ENCODE peak calls at places on chromosome 10, in eight cellular contexts. One of them, this sample, is unnamed. For H3K4me1, the result is how much of the 10 kb centered on the place peaks cover.

GRCh38 chr10:24920907-24921881 is 31.2 kb downstream of the PRTFDC1 start:
- DNase-seq in fibroblast of lung: peak
- DNase-seq in suprapubic skin: no peak
- DNase-seq in thyroid gland: peak
- DNase-seq in mucosa of descending colon: no peak
- DNase-seq in heart right ventricle: peak
- DNase-seq in PC-3: peak
- DNase-seq in heart left ventricle: peak
- DNase-seq in this sample: peak

GRCh38 chr10:67612577-67613537 is 83.1 kb downstream of the CTNNA3 start:
- DNase-seq in mucosa of descending colon: no peak
- DNase-seq in thyroid gland: no peak
- DNase-seq in heart left ventricle: no peak
- DNase-seq in heart right ventricle: no peak
- DNase-seq in fibroblast of lung: peak
- DNase-seq in suprapubic skin: no peak
- DNase-seq in PC-3: peak
- DNase-seq in this sample: no peak

GRCh38 chr10:79383974-79384606 is 36.8 kb downstream of the PPIF start:
- DNase-seq in PC-3: no peak
- DNase-seq in suprapubic skin: peak
- DNase-seq in heart right ventricle: no peak
- DNase-seq in mucosa of descending colon: no peak
- DNase-seq in fibroblast of lung: no peak
- DNase-seq in thyroid gland: no peak
- DNase-seq in heart left ventricle: peak
- DNase-seq in this sample: peak

GRCh38 chr10:91409869-91410637 is at the start of gene HECTD2:
- DNase-seq in thyroid gland: peak
- DNase-seq in suprapubic skin: peak
- DNase-seq in mucosa of descending colon: peak
- DNase-seq in heart right ventricle: peak
- DNase-seq in PC-3: peak
- DNase-seq in fibroblast of lung: peak
- DNase-seq in heart left ventricle: peak
- DNase-seq in this sample: no peak

GRCh38 chr10:29191674-29192073 is 97.2 kb upstream of the LYZL1 start:
- DNase-seq in mucosa of descending colon: no peak
- DNase-seq in PC-3: peak
- DNase-seq in suprapubic skin: no peak
- DNase-seq in heart left ventricle: no peak
- DNase-seq in thyroid gland: no peak
- DNase-seq in heart right ventricle: no peak
- DNase-seq in fibroblast of lung: no peak
- DNase-seq in this sample: no peak

GRCh38 chr10:86305521-86305920 is 61.1 kb downstream of the GRID1 start:
- DNase-seq in PC-3: no peak
- DNase-seq in heart left ventricle: no peak
- DNase-seq in suprapubic skin: peak
- DNase-seq in thyroid gland: no peak
- DNase-seq in mucosa of descending colon: no peak
- DNase-seq in heart right ventricle: no peak
- DNase-seq in fibroblast of lung: no peak
- DNase-seq in this sample: peak

GRCh38 chr10:86287966-86288579 is 78.5 kb downstream of the GRID1 start:
- DNase-seq in heart right ventricle: no peak
- DNase-seq in thyroid gland: peak
- DNase-seq in mucosa of descending colon: no peak
- DNase-seq in heart left ventricle: no peak
- DNase-seq in PC-3: no peak
- DNase-seq in suprapubic skin: peak
- DNase-seq in fibroblast of lung: no peak
- DNase-seq in this sample: no peak

GRCh38 chr10:121648493-121648892 is 50.2 kb upstream of the FGFR2 start:
- DNase-seq in heart left ventricle: no peak
- DNase-seq in mucosa of descending colon: no peak
- DNase-seq in suprapubic skin: peak
- DNase-seq in fibroblast of lung: no peak
- DNase-seq in PC-3: no peak
- DNase-seq in heart right ventricle: no peak
- DNase-seq in thyroid gland: no peak
- DNase-seq in this sample: no peak

GRCh38 chr10:101110856-101111523 is 20.1 kb upstream of the TLX1 start:
- DNase-seq in heart left ventricle: no peak
- DNase-seq in PC-3: peak
- DNase-seq in heart right ventricle: no peak
- DNase-seq in mucosa of descending colon: no peak
- DNase-seq in fibroblast of lung: no peak
- DNase-seq in thyroid gland: no peak
- DNase-seq in suprapubic skin: no peak
- DNase-seq in this sample: no peak

GRCh38 chr10:29702288-29703164 is 67.8 kb upstream of the SVIL start:
- DNase-seq in mucosa of descending colon: no peak
- DNase-seq in thyroid gland: no peak
- DNase-seq in suprapubic skin: no peak
- DNase-seq in fibroblast of lung: peak
- DNase-seq in PC-3: no peak
- DNase-seq in heart left ventricle: no peak
- DNase-seq in heart right ventricle: no peak
- DNase-seq in this sample: no peak

GRCh38 chr10:93790454-93790853 is 32.7 kb downstream of the LGI1 start:
- DNase-seq in PC-3: no peak
- DNase-seq in fibroblast of lung: no peak
- DNase-seq in heart right ventricle: no peak
- DNase-seq in heart left ventricle: no peak
- DNase-seq in thyroid gland: no peak
- DNase-seq in mucosa of descending colon: no peak
- DNase-seq in suprapubic skin: no peak
- DNase-seq in this sample: no peak

GRCh38 chr10:116880716-116881440 is 31.6 kb downstream of the ENO4 start:
- DNase-seq in heart right ventricle: no peak
- DNase-seq in fibroblast of lung: peak
- DNase-seq in suprapubic skin: no peak
- DNase-seq in thyroid gland: no peak
- DNase-seq in heart left ventricle: no peak
- DNase-seq in mucosa of descending colon: no peak
- DNase-seq in PC-3: no peak
- DNase-seq in this sample: no peak

GRCh38 chr10:77799352-77799751 is 127.2 kb downstream of the DLG5 start:
- DNase-seq in suprapubic skin: no peak
- DNase-seq in heart right ventricle: no peak
- DNase-seq in PC-3: no peak
- DNase-seq in heart left ventricle: no peak
- DNase-seq in mucosa of descending colon: no peak
- DNase-seq in thyroid gland: no peak
- DNase-seq in fibroblast of lung: no peak
- DNase-seq in this sample: no peak

GRCh38 chr10:70617798-70618568 is 15.4 kb upstream of the PRF1 start:
- DNase-seq in heart left ventricle: no peak
- DNase-seq in mucosa of descending colon: no peak
- DNase-seq in heart right ventricle: no peak
- DNase-seq in PC-3: peak
- DNase-seq in thyroid gland: peak
- DNase-seq in suprapubic skin: no peak
- DNase-seq in fibroblast of lung: peak
- DNase-seq in this sample: no peak

GRCh38 chr10:75911426-75911825 is 480.0 kb downstream of the LRMDA start:
- DNase-seq in mucosa of descending colon: no peak
- DNase-seq in heart left ventricle: no peak
- DNase-seq in fibroblast of lung: no peak
- DNase-seq in heart right ventricle: no peak
- DNase-seq in PC-3: peak
- DNase-seq in suprapubic skin: no peak
- DNase-seq in thyroid gland: no peak
- DNase-seq in this sample: no peak

GRCh38 chr10:110825510-110825909 is 46.2 kb upstream of the PDCD4 start:
- DNase-seq in mucosa of descending colon: no peak
- DNase-seq in suprapubic skin: no peak
- DNase-seq in thyroid gland: no peak
- DNase-seq in heart left ventricle: no peak
- DNase-seq in fibroblast of lung: no peak
- DNase-seq in PC-3: no peak
- DNase-seq in heart right ventricle: no peak
- DNase-seq in this sample: no peak
- H3K4me1 ChIP-seq in mucosa of descending colon: under half
- H3K4me1 ChIP-seq in suprapubic skin: under half
- H3K4me1 ChIP-seq in thyroid gland: half or more
- H3K4me1 ChIP-seq in heart left ventricle: under half
- H3K4me1 ChIP-seq in fibroblast of lung: under half
- H3K4me1 ChIP-seq in PC-3: under half
- H3K4me1 ChIP-seq in heart right ventricle: under half
- H3K4me1 ChIP-seq in this sample: under half

GRCh38 chr10:43671659-43672555 is 23.2 kb upstream of the ZNF32 start:
- DNase-seq in mucosa of descending colon: no peak
- DNase-seq in PC-3: peak
- DNase-seq in thyroid gland: peak
- DNase-seq in heart right ventricle: peak
- DNase-seq in heart left ventricle: no peak
- DNase-seq in suprapubic skin: no peak
- DNase-seq in fibroblast of lung: peak
- DNase-seq in this sample: no peak
- TF ChIP-seq CTCF in mucosa of descending colon: peak
- TF ChIP-seq CTCF in PC-3: peak
- TF ChIP-seq CTCF in thyroid gland: peak
- TF ChIP-seq CTCF in heart right ventricle: peak
- TF ChIP-seq CTCF in heart left ventricle: peak
- TF ChIP-seq CTCF in suprapubic skin: peak
- TF ChIP-seq CTCF in fibroblast of lung: peak
- TF ChIP-seq CTCF in this sample: peak

GRCh38 chr10:43128331-43128730 is 9.9 kb upstream of the CSGALNACT2 start:
- DNase-seq in suprapubic skin: no peak
- DNase-seq in heart right ventricle: no peak
- DNase-seq in mucosa of descending colon: no peak
- DNase-seq in heart left ventricle: no peak
- DNase-seq in fibroblast of lung: no peak
- DNase-seq in thyroid gland: no peak
- DNase-seq in PC-3: no peak
- DNase-seq in this sample: no peak

GRCh38 chr10:43125881-43126731 is 12.1 kb upstream of the CSGALNACT2 start:
- DNase-seq in heart left ventricle: no peak
- DNase-seq in fibroblast of lung: no peak
- DNase-seq in heart right ventricle: peak
- DNase-seq in thyroid gland: no peak
- DNase-seq in mucosa of descending colon: peak
- DNase-seq in PC-3: no peak
- DNase-seq in suprapubic skin: peak
- DNase-seq in this sample: peak

GRCh38 chr10:43126759-43127424 is 11.4 kb upstream of the CSGALNACT2 start:
- DNase-seq in suprapubic skin: no peak
- DNase-seq in thyroid gland: no peak
- DNase-seq in fibroblast of lung: no peak
- DNase-seq in heart left ventricle: no peak
- DNase-seq in mucosa of descending colon: no peak
- DNase-seq in heart right ventricle: no peak
- DNase-seq in PC-3: no peak
- DNase-seq in this sample: no peak

GRCh38 chr10:43128958-43129706 is 9.1 kb upstream of the CSGALNACT2 start:
- DNase-seq in fibroblast of lung: peak
- DNase-seq in thyroid gland: no peak
- DNase-seq in mucosa of descending colon: no peak
- DNase-seq in heart left ventricle: no peak
- DNase-seq in heart right ventricle: no peak
- DNase-seq in suprapubic skin: no peak
- DNase-seq in PC-3: peak
- DNase-seq in this sample: no peak

GRCh38 chr10:43127447-43127846 is 10.8 kb upstream of the CSGALNACT2 start:
- DNase-seq in heart left ventricle: no peak
- DNase-seq in fibroblast of lung: no peak
- DNase-seq in heart right ventricle: no peak
- DNase-seq in mucosa of descending colon: no peak
- DNase-seq in PC-3: no peak
- DNase-seq in suprapubic skin: no peak
- DNase-seq in thyroid gland: no peak
- DNase-seq in this sample: no peak
- H3K4me3 ChIP-seq in heart left ventricle: no peak
- H3K4me3 ChIP-seq in fibroblast of lung: no peak
- H3K4me3 ChIP-seq in heart right ventricle: no peak
- H3K4me3 ChIP-seq in mucosa of descending colon: no peak
- H3K4me3 ChIP-seq in PC-3: no peak
- H3K4me3 ChIP-seq in suprapubic skin: no peak
- H3K4me3 ChIP-seq in thyroid gland: no peak
- H3K4me3 ChIP-seq in this sample: no peak

GRCh38 chr10:34524369-34525091 is 290.6 kb downstream of the PARD3 start:
- DNase-seq in heart left ventricle: no peak
- DNase-seq in suprapubic skin: no peak
- DNase-seq in mucosa of descending colon: no peak
- DNase-seq in heart right ventricle: no peak
- DNase-seq in PC-3: no peak
- DNase-seq in fibroblast of lung: no peak
- DNase-seq in thyroid gland: no peak
- DNase-seq in this sample: no peak
- H3K4me1 ChIP-seq in heart left ventricle: under half
- H3K4me1 ChIP-seq in suprapubic skin: under half
- H3K4me1 ChIP-seq in mucosa of descending colon: under half
- H3K4me1 ChIP-seq in heart right ventricle: under half
- H3K4me1 ChIP-seq in PC-3: half or more
- H3K4me1 ChIP-seq in fibroblast of lung: under half
- H3K4me1 ChIP-seq in thyroid gland: under half
- H3K4me1 ChIP-seq in this sample: under half

This sample was measured in ascending aorta.